ENCODE peak calls at places on chromosomes 5 and 9, in seven cellular contexts. N is Ammon's horn; V is stimulated activated CD4-positive, alpha-beta T cell treated with anti-CD3 and anti-CD28 coated beads, Interleukin-1b, Interleukin-23, amount 100 ng/mL, for 4 hours; Z is EH; C is renal cortical epithelial cell; K is GM04504; L is prostate gland. D is an unnamed sample.

GRCh38 chr9:134167530-134167931 is 3.2 kb upstream of the RNU6ATAC start:
- DNase-seq in C (no peak), N (no peak), Z (peak; percentile 95), V (no peak), K (peak; percentile 39), L (no peak), D (peak; percentile 66)

GRCh38 chr5:34022131-34022705 is 14.4 kb upstream of the AMACR start:
- DNase-seq in C (no peak), L (no peak), N (no peak), V (no peak), Z (peak; percentile 67), K (no peak), D (peak; percentile 57)

GRCh38 chr9:10869687-10870086 is 256.9 kb upstream of the PTPRD start:
- DNase-seq in V (no peak), K (no peak), L (no peak), C (no peak), Z (no peak), N (no peak), D (no peak)

GRCh38 chr5:96936431-96937221 is 746 bp downstream of the LNPEP start:
- DNase-seq in C (peak; percentile 18), K (no peak), V (no peak), L (peak; percentile 27), Z (peak; percentile 30), N (peak; percentile 55), D (peak; percentile 37)

GRCh38 chr9:110918316-110919054 is 119.8 kb downstream of the LPAR1 start:
- DNase-seq in V (no peak), N (no peak), L (no peak), Z (peak; percentile 84), C (peak; percentile 39), K (no peak), D (peak; percentile 84)

GRCh38 chr9:79774356-79774755 is 202.6 kb downstream of the TLE4 start:
- DNase-seq in L (no peak), N (no peak), K (no peak), C (peak; percentile 25), V (no peak), Z (no peak), D (no peak)

GRCh38 chr5:154385236-154385512 is 60.6 kb upstream of the SAP30L start:
- DNase-seq in C (no peak), V (no peak), K (no peak), L (no peak), N (peak; percentile 42), Z (no peak), D (no peak)

GRCh38 chr5:15463231-15463630 is 36.7 kb upstream of the FBXL7 start:
- DNase-seq in K (peak; percentile 5), N (no peak), V (no peak), Z (peak; percentile 38), C (no peak), L (no peak), D (peak; percentile 16)

GRCh38 chr5:178137991-178138390 is 7.2 kb downstream of the RMND5B start:
- DNase-seq in N (no peak), C (no peak), V (no peak), K (no peak), L (no peak), Z (no peak), D (no peak)

GRCh38 chr9:89845862-89846261 is 241.1 kb downstream of the GADD45G start:
- DNase-seq in Z (no peak), L (no peak), C (no peak), K (no peak), V (no peak), N (no peak), D (no peak)

GRCh38 chr9:69272212-69272611 is 52.8 kb upstream of the ENTREP1 start:
- DNase-seq in L (no peak), K (no peak), C (no peak), N (no peak), Z (no peak), V (no peak), D (no peak)

GRCh38 chr5:131973981-131974380 is 28.5 kb upstream of the MEIKIN start:
- DNase-seq in Z (no peak), L (no peak), V (no peak), N (no peak), C (no peak), K (no peak), D (no peak)

GRCh38 chr9:69295872-69296562 is 29.0 kb upstream of the ENTREP1 start:
- DNase-seq in K (no peak), L (no peak), C (no peak), V (no peak), Z (peak; percentile 25), N (no peak), D (no peak)

GRCh38 chr9:135555203-135555602 is 6.4 kb upstream of the PAEP start:
- DNase-seq in N (no peak), L (no peak), Z (no peak), C (no peak), V (no peak), K (no peak), D (no peak)

GRCh38 chr9:132214027-132214622 is 52.3 kb downstream of the NTNG2 start:
- DNase-seq in C (peak; percentile 69), K (peak; percentile 72), N (peak; percentile 83), V (no peak), Z (peak; percentile 85), L (peak; percentile 52), D (peak; percentile 95)

GRCh38 chr5:7897014-7897600 is 28.2 kb downstream of the MTRR start:
- DNase-seq in V (no peak), N (no peak), L (no peak), C (peak; percentile 44), Z (peak; percentile 66), K (no peak), D (peak; percentile 72)

GRCh38 chr5:55604611-55605067 is 69.9 kb upstream of the PLPP1 start:
- DNase-seq in C (peak; percentile 77), V (no peak), N (no peak), Z (peak; percentile 82), L (no peak), K (no peak), D (peak; percentile 71)